ENCODE peak calls at places on chromosomes 6 and 20, in four cellular contexts. P is NAMALWA; D is activated T-helper 1 cell treated with anti-CD3 and anti-CD28 coated beads, Interleukin-2, amount 50 U/mL, for 16 hours; A is activated CD4-positive, alpha-beta T cell treated with anti-CD3 and anti-CD28 coated beads, Interleukin-2, amount 50 U/mL, for 4 hours. Z is an unnamed sample.

GRCh38 chr6:34792605-34793500 is 970 bp downstream of the BLTP3A start:
- DNase-seq in P (peak), D (no peak), A (no peak), Z (peak)

GRCh38 chr6:37459981-37460800 is 27.2 kb downstream of the CMTR1 start:
- DNase-seq in P (no peak), D (no peak), A (no peak), Z (no peak)

GRCh38 chr6:149334682-149335160 is 17.2 kb downstream of the TAB2 start:
- DNase-seq in P (no peak), D (no peak), A (no peak), Z (no peak)

GRCh38 chr6:142728910-142729481 is 216.0 kb downstream of the HIVEP2 start:
- DNase-seq in P (no peak), D (no peak), A (no peak), Z (peak)

GRCh38 chr6:79544939-79545450 is 7.8 kb upstream of the LCA5 start:
- DNase-seq in P (peak), D (no peak), A (no peak), Z (no peak)

GRCh38 chr6:42834056-42834455 is 45.4 kb upstream of the RPL7L1 start:
- DNase-seq in P (no peak), D (no peak), A (no peak), Z (no peak)

GRCh38 chr20:42740191-42740870 is 449.4 kb downstream of the PTPRT start:
- DNase-seq in P (no peak), D (no peak), A (no peak), Z (no peak)

GRCh38 chr20:53658973-53659372 is 65.3 kb upstream of the ZNF217 start:
- DNase-seq in P (no peak), D (no peak), A (no peak), Z (no peak)

GRCh38 chr6:73308712-73309533 is 45.2 kb downstream of the DPPA5 start:
- DNase-seq in P (peak), D (no peak), A (no peak), Z (no peak)

GRCh38 chr6:33208089-33208967 is at the start of gene RING1:
- DNase-seq in P (peak), D (peak), A (peak), Z (no peak)

GRCh38 chr20:22776369-22776768 is 192.0 kb upstream of the FOXA2 start:
- DNase-seq in P (no peak), D (no peak), A (no peak), Z (no peak)

GRCh38 chr6:144675231-144675861 is 390.2 kb downstream of the UTRN start:
- DNase-seq in P (no peak), D (no peak), A (no peak), Z (no peak)

GRCh38 chr6:138572200-138572875 is 73.0 kb upstream of the NHSL1 start:
- DNase-seq in P (no peak), D (no peak), A (no peak), Z (no peak)

GRCh38 chr6:2579241-2579761 is 171.4 kb downstream of the MYLK4 start:
- DNase-seq in P (no peak), D (no peak), A (no peak), Z (no peak)

GRCh38 chr20:24673678-24674570 is 204.5 kb downstream of the SYNDIG1 start:
- DNase-seq in P (no peak), D (no peak), A (no peak), Z (no peak)

GRCh38 chr20:2738734-2739398 is 46.3 kb downstream of the EBF4 start:
- DNase-seq in P (no peak), D (no peak), A (no peak), Z (no peak)

GRCh38 chr20:3935295-3935955 is 46.2 kb downstream of the PANK2 start:
- DNase-seq in P (no peak), D (no peak), A (no peak), Z (no peak)

GRCh38 chr6:37175332-37176267 is 5.6 kb downstream of the PIM1 start:
- DNase-seq in P (peak), D (no peak), A (no peak), Z (no peak)

GRCh38 chr20:37323985-37324384 is 22.0 kb upstream of the SRC start:
- DNase-seq in P (no peak), D (no peak), A (no peak), Z (no peak)

GRCh38 chr6:129901910-129902309 is 40.8 kb upstream of the TMEM244 start:
- DNase-seq in P (no peak), D (no peak), A (no peak), Z (no peak)

GRCh38 chr6:36427781-36428345 is 14.8 kb downstream of the PXT1 start:
- DNase-seq in P (no peak), D (no peak), A (no peak), Z (no peak)

GRCh38 chr6:56478202-56478601 is 164.5 kb downstream of the DST start:
- DNase-seq in P (no peak), D (no peak), A (no peak), Z (no peak)

GRCh38 chr20:56637576-56637975 is 8.5 kb downstream of the TFAP2C start:
- DNase-seq in P (no peak), D (no peak), A (no peak), Z (no peak)

GRCh38 chr6:11983306-11983705 is 28.8 kb upstream of the HIVEP1 start:
- DNase-seq in P (no peak), D (no peak), A (no peak), Z (no peak)

GRCh38 chr6:105791569-105792318 is 294.4 kb upstream of the PRDM1 start:
- DNase-seq in P (no peak), D (no peak), A (no peak), Z (no peak)

GRCh38 chr6:169371344-169372144 is 117.9 kb upstream of the THBS2 start:
- DNase-seq in P (peak), D (no peak), A (no peak), Z (no peak)

GRCh38 chr6:6884193-6884627 is 223.6 kb upstream of the RREB1 start:
- DNase-seq in P (no peak), D (no peak), A (no peak), Z (no peak)

GRCh38 chr20:35571566-35571965 is 29.7 kb downstream of the ERGIC3 start:
- DNase-seq in P (no peak), D (no peak), A (no peak), Z (no peak)

GRCh38 chr6:163705923-163706322 is 291.4 kb downstream of the QKI start:
- DNase-seq in P (peak), D (no peak), A (no peak), Z (no peak)

GRCh38 chr6:912871-913663 is 220.1 kb upstream of the EXOC2 start:
- DNase-seq in P (no peak), D (no peak), A (no peak), Z (no peak)

GRCh38 chr20:32549842-32550241 is 35.3 kb downstream of the NOL4L start:
- DNase-seq in P (no peak), D (no peak), A (no peak), Z (no peak)

GRCh38 chr6:27795697-27796494 is 116.3 kb downstream of the OR2B2 start:
- DNase-seq in P (peak), D (no peak), A (peak), Z (no peak)

Z was measured in SIG-M5.